ENCODE peak calls at places on chromosome 9, in four cellular contexts. N, K, E and V are unnamed samples.
A peak's percentile ranks its signal among the peaks of the same experiment; 100 is the strongest.

GRCh38 chr9:113868501-113868900 is 7.6 kb upstream of the ZNF618 start:
- DNase-seq in N (no peak), K (no peak), E (no peak), V (no peak)

GRCh38 chr9:109968702-109969450 is 188.9 kb downstream of the PALM2AKAP2 start:
- DNase-seq in K (peak; percentile 17), E (peak; percentile 27), N (no peak), V (peak; percentile 32)

GRCh38 chr9:90890146-90890545 is 88.5 kb downstream of the SYK start:
- DNase-seq in N (no peak), K (no peak), E (no peak), V (no peak)

GRCh38 chr9:99039388-99040182 is 65.3 kb upstream of the TGFBR1 start:
- DNase-seq in N (no peak), E (no peak), K (peak; percentile 78), V (no peak)

GRCh38 chr9:16138961-16139441 is 586.2 kb downstream of the CCDC171 start:
- DNase-seq in K (peak; percentile 89), E (no peak), N (peak; percentile 71), V (no peak)

GRCh38 chr9:5425006-5425628 is 12.6 kb downstream of the PLGRKT start:
- DNase-seq in N (no peak), E (peak; percentile 2), K (peak; percentile 29), V (no peak)

GRCh38 chr9:104494808-104495207 is 9.3 kb upstream of the OR13F1 start:
- DNase-seq in N (no peak), E (peak; percentile 51), K (peak; percentile 15), V (no peak)

GRCh38 chr9:69197687-69198086 is 23.6 kb downstream of the TJP2 start:
- DNase-seq in E (no peak), N (no peak), K (no peak), V (peak; percentile 50)

GRCh38 chr9:137069508-137070071 is 767 bp downstream of the SAPCD2 start:
- DNase-seq in N (peak; percentile 12), K (no peak), E (no peak), V (no peak)

GRCh38 chr9:2620876-2621677 is 510 bp upstream of the VLDLR start:
- DNase-seq in E (peak; percentile 40), K (peak; percentile 96), N (peak; percentile 83), V (peak; percentile 87)

GRCh38 chr9:27573699-27574265 is 501 bp upstream of the C9orf72 start:
- DNase-seq in E (peak; percentile 96), K (peak; percentile 99), N (peak; percentile 94), V (peak; percentile 98)

GRCh38 chr9:23962101-23962500 is 136.1 kb upstream of the ELAVL2 start:
- DNase-seq in N (no peak), K (no peak), E (no peak), V (no peak)

GRCh38 chr9:32348289-32348688 is 36.2 kb upstream of the ACO1 start:
- DNase-seq in E (no peak), N (no peak), K (no peak), V (no peak)

GRCh38 chr9:116365056-116365471 is 211.5 kb downstream of the PAPPA start:
- DNase-seq in K (peak; percentile 83), N (peak; percentile 50), E (peak; percentile 56), V (peak; percentile 63)

DNA sequence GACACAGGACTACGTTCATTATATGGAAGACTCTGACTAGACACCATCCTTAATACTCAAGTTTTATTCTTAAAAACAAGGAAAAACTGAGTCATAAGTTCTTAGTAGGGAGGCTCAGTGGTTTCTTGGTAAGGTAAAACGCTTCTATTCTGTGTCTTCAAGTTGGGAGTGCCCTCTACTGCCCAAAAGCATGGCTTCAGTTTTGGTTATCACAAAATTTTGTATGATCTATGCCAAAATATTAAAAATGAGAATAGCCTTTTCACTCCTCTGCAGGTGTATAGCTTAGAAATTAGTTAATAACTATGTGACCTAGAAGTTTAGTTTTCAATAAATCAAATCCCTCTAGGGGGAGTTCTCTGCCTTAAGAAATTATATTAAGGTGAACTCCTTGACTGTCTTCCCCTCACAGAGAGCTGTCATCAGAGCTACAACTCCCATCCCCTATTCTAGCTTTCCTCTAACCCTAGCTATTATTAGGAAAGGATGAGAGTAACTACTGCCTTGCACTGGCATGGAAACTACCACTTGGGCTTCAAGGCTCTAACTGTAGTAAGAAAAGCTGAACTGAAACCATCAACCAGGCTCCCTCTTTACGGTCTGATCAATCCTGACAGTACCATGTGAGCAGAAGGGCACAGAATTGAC is 189.7 kb downstream of the GNAQ start:
- DNase-seq in K (no peak), N (no peak), E (no peak), V (no peak)
- H3K27ac ChIP-seq in K (no peak overlapping the region), N (no peak overlapping the region), E (no peak overlapping the region), V (no peak overlapping the region)

DNA sequence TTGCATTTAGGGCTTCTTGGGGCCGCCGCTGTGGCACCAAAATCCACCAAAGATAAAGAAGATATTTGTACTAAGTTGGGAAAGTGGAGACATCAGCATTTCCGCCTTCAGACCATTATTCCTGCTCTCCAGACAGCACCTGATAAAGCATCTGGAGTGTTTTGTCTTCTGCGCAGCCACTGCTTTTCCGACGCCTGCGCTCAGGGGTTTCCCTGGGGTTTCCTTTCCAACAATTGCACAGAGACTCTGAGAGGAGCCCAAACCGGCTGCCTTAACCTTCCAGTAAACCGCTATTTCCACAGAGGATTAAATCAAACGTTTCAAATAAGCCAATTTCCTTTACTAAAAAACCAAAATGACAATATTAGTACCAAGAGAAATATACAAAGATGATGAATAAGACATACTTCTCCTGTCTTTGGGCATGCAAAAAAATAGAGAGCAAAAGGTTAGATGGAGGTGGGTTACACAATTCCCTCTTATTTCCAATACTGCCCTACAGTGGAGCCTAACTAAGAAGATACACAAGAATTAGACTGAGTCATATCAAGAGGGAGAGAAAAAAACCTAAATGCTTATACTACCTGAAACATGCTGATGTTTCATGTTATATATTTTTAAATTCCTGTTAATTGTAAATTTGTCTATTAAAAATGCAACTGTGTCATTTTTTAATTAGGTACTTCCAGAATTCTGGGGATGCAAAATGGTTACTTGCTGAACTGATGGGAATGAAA is 98.4 kb downstream of the MAPKAP1 start:
- DNase-seq in K (no peak), E (no peak), N (no peak), V (no peak)
- H3K27ac ChIP-seq in K (no peak overlapping the region), E (no peak overlapping the region), N (no peak overlapping the region), V (no peak overlapping the region)

DNA sequence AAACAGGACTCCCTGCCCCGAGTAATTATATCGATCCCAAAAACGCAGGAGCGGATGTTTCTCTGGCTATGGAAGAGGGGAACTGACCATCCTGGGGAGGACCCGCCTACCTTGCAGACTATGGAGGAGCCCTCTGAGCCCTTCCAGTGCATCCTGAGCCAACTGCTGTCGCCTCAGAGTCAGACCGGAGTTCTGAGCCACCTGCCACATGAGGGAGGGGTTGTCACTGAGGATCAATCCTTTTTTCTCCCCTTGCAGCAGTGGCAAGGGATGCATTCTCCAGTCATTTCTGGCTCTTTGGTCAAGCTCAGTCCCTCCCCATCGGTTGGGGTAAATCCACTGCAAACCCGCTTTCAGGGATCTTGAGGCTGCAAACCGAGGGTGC is 709 bp downstream of the FANCG start:
- DNase-seq in E (no peak), N (no peak), K (peak; percentile 16), V (no peak)
- H3K27ac ChIP-seq in E (peak overlapping the region; percentile 91), N (peak overlapping the region; percentile 68), K (peak overlapping the region; percentile 63), V (no peak overlapping the region)

DNA sequence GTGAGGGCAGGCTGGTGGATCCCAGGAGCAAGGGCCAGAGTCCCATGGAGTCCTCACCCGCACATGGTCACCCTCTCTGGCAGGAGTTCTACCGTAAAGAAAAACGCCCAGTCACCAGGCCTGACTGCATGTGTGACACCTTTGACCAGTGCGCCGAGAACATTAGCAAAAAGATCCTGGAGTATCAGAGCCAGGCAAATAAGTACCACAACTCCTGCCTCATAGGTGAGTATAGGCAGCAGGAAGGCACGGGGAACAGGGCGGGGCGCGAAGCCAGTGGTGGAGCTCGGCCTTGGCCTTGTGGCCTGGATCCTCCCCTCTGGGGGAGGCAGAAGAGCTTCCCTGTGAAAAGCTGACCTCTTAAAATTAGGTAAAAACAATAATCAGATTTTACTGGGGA is 45.4 kb upstream of the TDRD7 start:
- DNase-seq in N (no peak), E (no peak), K (no peak), V (no peak)
- H3K27ac ChIP-seq in N (no peak overlapping the region), E (no peak overlapping the region), K (no peak overlapping the region), V (no peak overlapping the region)